ENCODE peak calls at places on chromosomes 5 and 9, in four cellular contexts. C is H1, L is SK-N-SH, B is Panc1. Z is an unnamed sample.
A peak's percentile ranks its signal among the peaks of the same experiment; 100 is the strongest.

GRCh38 chr5:71778678-71779276 is 59.7 kb downstream of the CARTPT start:
- DNase-seq in B (no peak), L (peak; percentile 52), C (no peak), Z (peak; percentile 15)

GRCh38 chr5:17258429-17258828 is 41.0 kb downstream of the BASP1 start:
- DNase-seq in C (no peak), L (no peak), B (no peak), Z (no peak)

GRCh38 chr5:80713640-80714039 is 58.9 kb upstream of the DHFR start:
- DNase-seq in C (no peak), B (no peak), L (no peak), Z (no peak)

GRCh38 chr5:126497506-126497905 is 74.3 kb downstream of the GRAMD2B start:
- DNase-seq in C (no peak), B (no peak), L (no peak), Z (no peak)

GRCh38 chr9:114813717-114814418 is 8.0 kb upstream of the TNFSF15 start:
- DNase-seq in B (no peak), C (no peak), L (no peak), Z (no peak)

GRCh38 chr5:132274050-132274869 is 16.8 kb downstream of the PDLIM4 start:
- DNase-seq in B (no peak), C (no peak), L (no peak), Z (no peak)

GRCh38 chr9:129101279-129101678 is 9.3 kb downstream of the CRAT start:
- DNase-seq in L (no peak), B (no peak), C (no peak), Z (no peak)

GRCh38 chr9:72597606-72598005 is 76.2 kb downstream of the TMC1 start:
- DNase-seq in B (no peak), L (no peak), C (no peak), Z (no peak)

GRCh38 chr9:115004535-115004934 is 74.1 kb upstream of the TNFSF8 start:
- DNase-seq in B (no peak), L (no peak), C (no peak), Z (no peak)

GRCh38 chr5:124664287-124664686 is 82.2 kb downstream of the ZNF608 start:
- DNase-seq in C (no peak), L (no peak), B (no peak), Z (no peak)

GRCh38 chr5:72937517-72938061 is 18.3 kb upstream of the FCHO2 start:
- DNase-seq in C (no peak), L (no peak), B (no peak), Z (no peak)

GRCh38 chr5:156497816-156498215 is 170.9 kb downstream of the SGCD start:
- DNase-seq in B (no peak), C (no peak), L (peak; percentile 49), Z (no peak)

GRCh38 chr9:37293664-37294524 is 128.6 kb upstream of the GRHPR start:
- DNase-seq in B (no peak), C (no peak), L (peak; percentile 36), Z (no peak)

GRCh38 chr9:129258823-129259301 is 80.8 kb upstream of the IER5L start:
- DNase-seq in C (no peak), B (no peak), L (no peak), Z (no peak)

GRCh38 chr5:90932052-90932699 is 373.6 kb downstream of the ADGRV1 start:
- DNase-seq in B (peak; percentile 48), L (peak; percentile 77), C (no peak), Z (peak; percentile 48)

GRCh38 chr5:5422819-5423515 is 490 bp downstream of the ICE1 start:
- DNase-seq in C (no peak), B (no peak), L (no peak), Z (no peak)

GRCh38 chr5:142038735-142039134 is 25.9 kb upstream of the GNPDA1 start:
- DNase-seq in B (no peak), C (no peak), L (no peak), Z (no peak)

GRCh38 chr9:87109851-87110250 is 162.5 kb upstream of the GAS1 start:
- DNase-seq in C (no peak), L (no peak), B (no peak), Z (no peak)

GRCh38 chr9:97599447-97599846 is 33.7 kb downstream of the TSTD2 start:
- DNase-seq in B (no peak), C (no peak), L (no peak), Z (no peak)

GRCh38 chr9:95458666-95459065 is 58.1 kb downstream of the PTCH1 start:
- DNase-seq in B (no peak), C (no peak), L (peak; percentile 83), Z (no peak)

GRCh38 chr5:38547257-38547656 is 9.2 kb downstream of the LIFR start:
- DNase-seq in C (no peak), L (no peak), B (no peak), Z (no peak)

DNA sequence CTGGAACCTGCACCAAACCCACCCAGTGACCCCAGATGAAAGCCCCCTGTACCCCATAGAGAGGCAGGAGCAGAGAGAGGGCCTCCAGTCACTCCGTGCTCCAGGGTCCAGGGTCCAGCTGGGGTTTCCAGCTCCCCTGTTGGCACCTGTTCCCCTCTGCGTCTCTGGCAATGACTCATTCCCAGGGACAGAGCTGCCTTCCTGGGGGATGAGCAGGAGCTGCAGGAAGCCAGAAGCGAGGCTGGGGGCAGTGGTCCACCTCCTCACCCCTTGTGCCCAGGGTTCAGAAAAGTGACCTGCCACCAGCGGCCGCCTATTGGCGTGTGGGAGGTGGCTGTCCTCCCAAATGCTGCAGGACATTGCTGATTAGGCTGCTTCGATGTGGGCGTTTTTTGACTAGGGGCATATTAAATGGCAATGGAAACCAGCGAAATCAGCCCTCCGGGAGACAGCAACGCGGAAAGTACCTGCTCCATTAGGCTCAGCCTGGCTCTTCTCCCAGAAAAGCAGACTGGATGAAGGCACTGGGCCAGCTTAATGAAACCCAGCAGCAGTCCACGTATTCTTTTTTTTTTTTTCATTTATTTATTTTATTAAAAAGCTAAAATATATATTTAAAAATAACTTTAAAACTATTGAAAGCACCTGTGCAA is 97.4 kb downstream of the DAP start:
- DNase-seq in L (peak; percentile 77), B (no peak), C (no peak), Z (peak; percentile 15)
- TF ChIP-seq SIN3A in L (no peak), B (no peak), C (no peak), Z (no peak)

DNA sequence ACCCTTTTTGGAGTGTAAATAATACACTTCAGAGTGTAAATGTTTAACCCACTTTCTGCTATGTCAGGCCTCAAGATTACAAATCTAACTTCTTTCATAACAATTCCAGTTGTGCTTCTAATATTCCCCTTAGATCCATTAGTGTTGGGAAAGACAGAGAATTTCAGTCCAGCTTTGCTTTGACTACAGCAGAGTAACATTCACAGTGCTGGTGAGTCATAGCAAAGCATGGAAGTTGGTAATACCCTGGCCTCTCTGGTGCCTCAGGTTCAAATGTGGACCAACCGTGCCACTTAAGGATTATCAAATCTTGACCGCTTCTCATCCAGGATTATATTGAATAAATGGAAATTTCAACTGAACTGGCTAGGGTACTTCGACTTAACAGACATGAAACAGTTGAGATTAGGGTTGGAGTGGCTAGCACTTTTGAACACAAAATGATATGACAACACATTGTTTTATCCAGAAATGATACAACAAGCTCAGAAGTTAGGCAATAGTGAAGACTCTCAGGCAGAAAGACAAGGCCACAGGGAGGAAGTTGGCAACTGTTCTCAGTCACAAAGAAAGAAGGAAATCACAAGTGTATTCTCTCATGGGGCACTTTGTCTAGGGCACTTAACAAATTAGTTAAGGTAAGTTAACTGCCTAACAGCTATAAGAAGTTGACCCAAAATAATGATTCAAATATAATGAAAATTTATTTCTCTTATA is 24.4 kb upstream of the RASA1 start:
- DNase-seq in B (no peak), C (no peak), L (no peak), Z (peak; percentile 6)
- TF ChIP-seq SIN3A in B (no peak), C (no peak), L (no peak), Z (no peak)

DNA sequence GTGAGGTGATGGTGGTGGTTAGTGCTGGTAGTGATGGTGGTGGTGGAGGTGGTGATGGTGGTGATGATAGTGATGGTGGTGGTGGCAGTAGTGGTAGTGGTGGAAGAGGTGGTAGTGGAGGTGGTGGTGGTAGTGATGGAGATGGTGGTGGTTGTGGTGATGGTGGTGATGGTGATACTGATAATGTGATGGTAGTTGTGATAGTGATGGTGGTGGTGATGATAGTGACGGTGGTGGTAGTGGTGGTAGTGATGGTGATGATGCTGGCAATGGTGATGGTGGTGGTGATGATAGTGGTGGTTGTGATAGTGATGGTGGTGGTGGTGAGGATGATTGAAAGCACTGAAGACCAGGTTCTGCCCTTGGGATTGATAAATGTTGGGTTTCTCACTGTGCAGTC is 85.2 kb upstream of the SLC1A3 start:
- DNase-seq in B (no peak), C (no peak), L (no peak), Z (no peak)
- TF ChIP-seq SIN3A in B (no peak), C (no peak), L (no peak), Z (no peak)

DNA sequence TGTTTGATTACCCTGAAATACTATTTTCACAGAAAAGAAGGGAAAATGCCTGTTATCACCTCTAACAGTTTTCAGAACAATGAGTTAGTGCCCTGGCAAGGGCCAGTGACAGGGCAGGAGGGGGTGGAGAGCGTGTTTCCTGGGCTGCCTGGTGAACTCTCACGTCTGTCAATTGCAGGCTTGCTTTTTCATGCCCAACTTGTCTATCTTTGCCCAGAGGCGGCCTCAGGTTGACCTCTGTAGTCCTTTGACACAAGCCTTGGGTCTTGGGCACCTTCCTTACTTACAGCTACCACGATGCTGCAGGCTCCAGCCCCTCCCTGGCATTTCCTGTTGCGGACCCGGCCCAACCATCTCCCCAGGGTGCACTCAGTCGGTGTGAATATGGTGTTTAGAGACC is 2.2 kb upstream of the CEL start:
- DNase-seq in C (no peak), L (peak; percentile 32), B (no peak), Z (no peak)
- TF ChIP-seq SIN3A in C (no peak), L (no peak), B (no peak), Z (no peak)

DNA sequence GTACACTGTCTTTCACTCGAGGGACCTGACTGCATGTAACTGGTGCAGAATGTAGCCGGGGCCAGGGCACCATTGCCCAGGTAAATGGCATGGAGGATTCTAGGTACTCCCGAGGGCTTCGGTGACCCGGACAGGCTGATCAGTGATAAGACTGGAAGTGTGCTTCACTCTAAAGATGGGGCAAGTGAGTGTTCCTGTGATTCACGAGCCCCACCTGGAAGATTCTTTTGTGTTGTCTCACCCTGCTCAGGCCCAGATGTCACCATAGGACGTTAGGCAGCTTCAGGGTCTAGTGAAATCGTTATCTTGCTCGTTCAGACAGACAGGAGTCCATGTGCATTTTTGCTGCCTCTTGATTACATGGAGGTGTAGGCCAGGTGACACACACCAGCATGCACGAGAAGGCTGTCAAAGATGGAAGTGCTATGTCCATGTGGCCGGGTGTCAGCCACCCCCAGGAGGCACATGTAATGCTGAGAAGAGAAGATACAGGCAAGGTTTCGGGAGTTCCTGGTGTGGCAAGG is 73.9 kb downstream of the WNK2 start:
- DNase-seq in C (peak; percentile 41), L (peak; percentile 11), B (no peak), Z (no peak)
- TF ChIP-seq SIN3A in C (no peak), L (no peak), B (no peak), Z (no peak)

DNA sequence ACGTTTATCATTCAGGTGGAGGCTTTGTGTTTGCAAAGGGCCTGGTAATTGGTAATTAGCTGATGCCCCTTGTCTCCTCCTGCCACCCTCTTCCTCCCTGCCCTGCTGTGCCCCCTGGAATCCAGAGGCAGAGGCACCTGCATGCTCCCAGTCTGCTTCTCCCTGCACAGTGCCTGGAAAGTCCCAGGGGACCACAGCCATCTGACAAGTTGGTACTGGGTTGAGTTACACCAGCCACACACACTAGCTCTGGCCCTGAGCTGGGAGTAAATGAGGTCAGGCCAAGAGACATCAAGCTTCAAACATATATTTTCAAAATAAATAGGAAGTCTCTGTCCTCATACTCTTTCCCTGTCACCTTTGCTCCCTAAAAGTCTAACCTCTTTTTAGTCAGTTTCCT is 56.3 kb downstream of the INSYN2B start:
- DNase-seq in L (no peak), B (no peak), C (no peak), Z (no peak)
- TF ChIP-seq SIN3A in L (no peak), B (no peak), C (no peak), Z (no peak)